ENCODE peak calls at places on chromosomes 6 and 20, in five cellular contexts. C, Y, I, W and O are unnamed samples.
A peak's percentile ranks its signal among the peaks of the same experiment; 100 is the strongest.

GRCh38 chr20:23641936-23642751 is 4.4 kb upstream of the CST3 start:
- DNase-seq in C (no peak), Y (no peak), I (no peak), W (no peak), O (no peak)

GRCh38 chr6:109002882-109003281 is 91.8 kb downstream of the SESN1 start:
- DNase-seq in C (no peak), Y (no peak), W (no peak), I (no peak), O (no peak)

GRCh38 chr20:32484221-32485125 is 100.7 kb downstream of the NOL4L start:
- DNase-seq in Y (peak; percentile 92), W (no peak), C (peak; percentile 36), I (peak; percentile 57), O (peak; percentile 82)

GRCh38 chr20:10075606-10076005 is 40.8 kb downstream of the ANKEF1 start:
- DNase-seq in Y (no peak), I (no peak), W (no peak), C (no peak), O (no peak)

GRCh38 chr6:137808836-137809315 is 58.2 kb upstream of the TNFAIP3 start:
- DNase-seq in I (no peak), W (no peak), Y (no peak), C (no peak), O (no peak)

GRCh38 chr6:84539122-84539856 is 225.1 kb downstream of the TBX18 start:
- DNase-seq in Y (no peak), C (no peak), W (no peak), I (no peak), O (no peak)

GRCh38 chr6:127938701-127939100 is 37.8 kb upstream of the THEMIS start:
- DNase-seq in Y (no peak), I (no peak), C (no peak), W (no peak), O (no peak)

GRCh38 chr20:32356935-32357868 is 929 bp upstream of the ASXL1 start:
- DNase-seq in Y (peak; percentile 26), C (no peak), I (no peak), W (no peak), O (peak; percentile 82)

GRCh38 chr6:68994561-68994960 is 359.5 kb downstream of the ADGRB3 start:
- DNase-seq in C (no peak), W (no peak), I (no peak), Y (no peak), O (no peak)

GRCh38 chr6:43269273-43270007 is 26.2 kb downstream of the TTBK1 start:
- DNase-seq in W (no peak), C (peak; percentile 32), Y (peak; percentile 86), I (no peak), O (no peak)